ENCODE peak calls at places on chromosomes 6 and 20, in five cellular contexts. One of them, this sample, is unnamed.
A peak's percentile ranks its signal among the peaks of the same experiment; 100 is the strongest.

GRCh38 chr6:15901141-15902115 is 227.5 kb upstream of the MYLIP start:
- DNase-seq in neuronal stem cell: no peak
- DNase-seq in thyroid gland: no peak
- DNase-seq in A549: no peak
- DNase-seq in CD8-positive, alpha-beta T cell: no peak
- DNase-seq in this sample: no peak

GRCh38 chr6:96066376-96066775 is 50.6 kb downstream of the FUT9 start:
- DNase-seq in thyroid gland: no peak
- DNase-seq in neuronal stem cell: no peak
- DNase-seq in A549: no peak
- DNase-seq in CD8-positive, alpha-beta T cell: no peak
- DNase-seq in this sample: no peak

GRCh38 chr20:11173936-11174335 is 500.1 kb upstream of the JAG1 start:
- DNase-seq in neuronal stem cell: no peak
- DNase-seq in A549: no peak
- DNase-seq in thyroid gland: no peak
- DNase-seq in CD8-positive, alpha-beta T cell: no peak
- DNase-seq in this sample: no peak

GRCh38 chr20:3927486-3928291 is 38.5 kb downstream of the PANK2 start:
- DNase-seq in neuronal stem cell: no peak
- DNase-seq in A549: no peak
- DNase-seq in thyroid gland: no peak
- DNase-seq in CD8-positive, alpha-beta T cell: no peak
- DNase-seq in this sample: no peak

GRCh38 chr20:1861347-1861987 is 33.7 kb upstream of the SIRPA start:
- DNase-seq in CD8-positive, alpha-beta T cell: no peak
- DNase-seq in neuronal stem cell: no peak
- DNase-seq in thyroid gland: no peak
- DNase-seq in A549: peak; percentile 34
- DNase-seq in this sample: no peak

GRCh38 chr6:3039384-3039783 is 28.9 kb upstream of the RIPK1 start:
- DNase-seq in thyroid gland: no peak
- DNase-seq in CD8-positive, alpha-beta T cell: no peak
- DNase-seq in A549: no peak
- DNase-seq in neuronal stem cell: no peak
- DNase-seq in this sample: no peak

GRCh38 chr6:20402181-20403079 is 751 bp downstream of the E2F3 start:
- DNase-seq in thyroid gland: peak; percentile 39
- DNase-seq in A549: peak; percentile 70
- DNase-seq in CD8-positive, alpha-beta T cell: peak; percentile 6
- DNase-seq in neuronal stem cell: peak; percentile 37
- DNase-seq in this sample: peak; percentile 67

GRCh38 chr6:137810554-137811120 is 56.4 kb upstream of the TNFAIP3 start:
- DNase-seq in CD8-positive, alpha-beta T cell: no peak
- DNase-seq in A549: no peak
- DNase-seq in neuronal stem cell: no peak
- DNase-seq in thyroid gland: no peak
- DNase-seq in this sample: no peak

GRCh38 chr6:48426636-48427035 is 315.6 kb upstream of the PTCHD4 start:
- DNase-seq in thyroid gland: no peak
- DNase-seq in A549: no peak
- DNase-seq in neuronal stem cell: no peak
- DNase-seq in CD8-positive, alpha-beta T cell: no peak
- DNase-seq in this sample: no peak

GRCh38 chr20:34112600-34113061 is 588 bp upstream of the EIF2S2 start:
- DNase-seq in thyroid gland: peak; percentile 34
- DNase-seq in CD8-positive, alpha-beta T cell: no peak
- DNase-seq in neuronal stem cell: no peak
- DNase-seq in A549: peak; percentile 44
- DNase-seq in this sample: peak; percentile 60

GRCh38 chr6:131825946-131826345 is 18.1 kb downstream of the ENPP1 start:
- DNase-seq in neuronal stem cell: no peak
- DNase-seq in thyroid gland: no peak
- DNase-seq in CD8-positive, alpha-beta T cell: no peak
- DNase-seq in A549: peak; percentile 3
- DNase-seq in this sample: no peak

GRCh38 chr6:158063736-158064135 is 82.1 kb downstream of the SYNJ2 start:
- DNase-seq in neuronal stem cell: no peak
- DNase-seq in A549: no peak
- DNase-seq in CD8-positive, alpha-beta T cell: no peak
- DNase-seq in thyroid gland: no peak
- DNase-seq in this sample: no peak
- H3K27ac ChIP-seq in neuronal stem cell: no peak overlapping the region
- H3K27ac ChIP-seq in A549: peak overlapping the region; percentile 47
- H3K27ac ChIP-seq in CD8-positive, alpha-beta T cell: no peak overlapping the region
- H3K27ac ChIP-seq in thyroid gland: no peak overlapping the region
- H3K27ac ChIP-seq in this sample: no peak overlapping the region

GRCh38 chr6:124536792-124537191 is 425.4 kb upstream of the RNF217 start:
- DNase-seq in CD8-positive, alpha-beta T cell: no peak
- DNase-seq in neuronal stem cell: no peak
- DNase-seq in thyroid gland: no peak
- DNase-seq in A549: peak; percentile 5
- DNase-seq in this sample: no peak
- H3K9me3 ChIP-seq in CD8-positive, alpha-beta T cell: no peaks in the 10 kb centered on the region
- H3K9me3 ChIP-seq in neuronal stem cell: no peaks in the 10 kb centered on the region
- H3K9me3 ChIP-seq in thyroid gland: no peaks in the 10 kb centered on the region
- H3K9me3 ChIP-seq in A549: no peaks in the 10 kb centered on the region
- H3K9me3 ChIP-seq in this sample: no peaks in the 10 kb centered on the region

GRCh38 chr6:139594333-139594965 is 220.0 kb upstream of the CITED2 start:
- DNase-seq in thyroid gland: no peak
- DNase-seq in A549: no peak
- DNase-seq in CD8-positive, alpha-beta T cell: no peak
- DNase-seq in neuronal stem cell: no peak
- DNase-seq in this sample: no peak

GRCh38 chr6:139595183-139595582 is 220.7 kb upstream of the CITED2 start:
- DNase-seq in neuronal stem cell: no peak
- DNase-seq in CD8-positive, alpha-beta T cell: no peak
- DNase-seq in thyroid gland: no peak
- DNase-seq in A549: no peak
- DNase-seq in this sample: no peak

GRCh38 chr6:139600313-139600712 is 225.9 kb upstream of the CITED2 start:
- DNase-seq in CD8-positive, alpha-beta T cell: no peak
- DNase-seq in neuronal stem cell: no peak
- DNase-seq in A549: no peak
- DNase-seq in thyroid gland: no peak
- DNase-seq in this sample: no peak

GRCh38 chr6:139597781-139598368 is 223.4 kb upstream of the CITED2 start:
- DNase-seq in thyroid gland: peak; percentile 39
- DNase-seq in CD8-positive, alpha-beta T cell: no peak
- DNase-seq in A549: peak; percentile 61
- DNase-seq in neuronal stem cell: no peak
- DNase-seq in this sample: peak; percentile 73

GRCh38 chr6:139597087-139597763 is 222.8 kb upstream of the CITED2 start:
- DNase-seq in CD8-positive, alpha-beta T cell: no peak
- DNase-seq in neuronal stem cell: no peak
- DNase-seq in A549: no peak
- DNase-seq in thyroid gland: no peak
- DNase-seq in this sample: no peak
- H3K4me1 ChIP-seq in CD8-positive, alpha-beta T cell: no peaks in the 10 kb centered on the region
- H3K4me1 ChIP-seq in neuronal stem cell: peaks cover 10% of the 10 kb centered on the region
- H3K4me1 ChIP-seq in A549: peaks cover 27% of the 10 kb centered on the region
- H3K4me1 ChIP-seq in thyroid gland: peaks cover 20% of the 10 kb centered on the region
- H3K4me1 ChIP-seq in this sample: peaks cover 24% of the 10 kb centered on the region

GRCh38 chr6:4581468-4582420 is 194.5 kb upstream of the CDYL start:
- DNase-seq in CD8-positive, alpha-beta T cell: no peak
- DNase-seq in neuronal stem cell: no peak
- DNase-seq in thyroid gland: no peak
- DNase-seq in A549: peak; percentile 34
- DNase-seq in this sample: no peak
- H3K27ac ChIP-seq in CD8-positive, alpha-beta T cell: no peak overlapping the region
- H3K27ac ChIP-seq in neuronal stem cell: no peak overlapping the region
- H3K27ac ChIP-seq in thyroid gland: no peak overlapping the region
- H3K27ac ChIP-seq in A549: peak overlapping the region; percentile 53
- H3K27ac ChIP-seq in this sample: no peak overlapping the region

DNA sequence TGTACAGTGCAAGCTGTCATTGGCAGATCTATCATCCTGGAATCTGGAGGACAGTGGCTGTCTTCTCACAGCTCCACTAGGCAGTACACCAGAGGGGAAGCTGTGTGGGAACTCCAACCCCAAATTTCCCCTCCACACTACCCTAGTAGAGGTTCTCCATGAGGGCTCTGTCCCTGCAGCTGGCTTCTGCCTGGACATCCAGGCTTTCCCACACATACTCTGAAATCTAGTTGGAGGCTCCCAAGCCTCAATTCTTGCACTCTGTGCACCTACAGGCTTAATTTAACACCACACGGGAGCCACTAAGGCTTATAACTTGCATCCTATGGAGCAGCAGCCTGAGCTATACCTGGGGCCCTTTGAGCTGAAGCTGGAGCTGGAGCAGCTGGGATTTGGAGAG is 43.0 kb upstream of the TRIM39 start:
- DNase-seq in A549: no peak
- DNase-seq in CD8-positive, alpha-beta T cell: no peak
- DNase-seq in neuronal stem cell: no peak
- DNase-seq in thyroid gland: no peak
- DNase-seq in this sample: no peak
- H3K9me3 ChIP-seq in A549: peaks cover 80% of the 10 kb centered on the region
- H3K9me3 ChIP-seq in CD8-positive, alpha-beta T cell: peaks cover 21% of the 10 kb centered on the region
- H3K9me3 ChIP-seq in neuronal stem cell: peaks cover 26% of the 10 kb centered on the region
- H3K9me3 ChIP-seq in thyroid gland: no peaks in the 10 kb centered on the region
- H3K9me3 ChIP-seq in this sample: peaks cover 4% of the 10 kb centered on the region

DNA sequence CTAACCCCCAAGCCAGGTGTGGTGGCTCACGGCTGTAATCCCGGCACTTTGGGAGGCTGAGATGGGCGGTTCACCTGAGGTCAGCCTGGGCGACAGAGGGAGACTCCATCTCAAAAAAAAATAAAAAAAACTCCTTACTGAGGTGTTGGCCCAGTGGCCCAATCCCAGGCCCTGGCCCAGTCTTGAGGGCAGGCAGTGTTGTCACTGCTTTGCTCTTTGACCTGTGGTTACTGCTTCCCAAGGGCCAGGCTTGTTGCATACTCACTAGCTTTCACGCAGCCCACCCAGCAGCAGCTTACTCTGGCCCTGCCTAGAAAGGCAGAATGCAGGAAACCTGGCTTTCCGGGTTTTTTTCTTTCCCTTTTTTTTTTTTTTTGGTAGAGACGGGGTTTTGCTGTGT is 13.2 kb downstream of the CNPY3 start:
- DNase-seq in thyroid gland: no peak
- DNase-seq in A549: no peak
- DNase-seq in neuronal stem cell: no peak
- DNase-seq in CD8-positive, alpha-beta T cell: no peak
- DNase-seq in this sample: no peak
- H3K4me1 ChIP-seq in thyroid gland: no peaks in the 10 kb centered on the region
- H3K4me1 ChIP-seq in A549: no peaks in the 10 kb centered on the region
- H3K4me1 ChIP-seq in neuronal stem cell: no peaks in the 10 kb centered on the region
- H3K4me1 ChIP-seq in CD8-positive, alpha-beta T cell: no peaks in the 10 kb centered on the region
- H3K4me1 ChIP-seq in this sample: peaks cover 5% of the 10 kb centered on the region

DNA sequence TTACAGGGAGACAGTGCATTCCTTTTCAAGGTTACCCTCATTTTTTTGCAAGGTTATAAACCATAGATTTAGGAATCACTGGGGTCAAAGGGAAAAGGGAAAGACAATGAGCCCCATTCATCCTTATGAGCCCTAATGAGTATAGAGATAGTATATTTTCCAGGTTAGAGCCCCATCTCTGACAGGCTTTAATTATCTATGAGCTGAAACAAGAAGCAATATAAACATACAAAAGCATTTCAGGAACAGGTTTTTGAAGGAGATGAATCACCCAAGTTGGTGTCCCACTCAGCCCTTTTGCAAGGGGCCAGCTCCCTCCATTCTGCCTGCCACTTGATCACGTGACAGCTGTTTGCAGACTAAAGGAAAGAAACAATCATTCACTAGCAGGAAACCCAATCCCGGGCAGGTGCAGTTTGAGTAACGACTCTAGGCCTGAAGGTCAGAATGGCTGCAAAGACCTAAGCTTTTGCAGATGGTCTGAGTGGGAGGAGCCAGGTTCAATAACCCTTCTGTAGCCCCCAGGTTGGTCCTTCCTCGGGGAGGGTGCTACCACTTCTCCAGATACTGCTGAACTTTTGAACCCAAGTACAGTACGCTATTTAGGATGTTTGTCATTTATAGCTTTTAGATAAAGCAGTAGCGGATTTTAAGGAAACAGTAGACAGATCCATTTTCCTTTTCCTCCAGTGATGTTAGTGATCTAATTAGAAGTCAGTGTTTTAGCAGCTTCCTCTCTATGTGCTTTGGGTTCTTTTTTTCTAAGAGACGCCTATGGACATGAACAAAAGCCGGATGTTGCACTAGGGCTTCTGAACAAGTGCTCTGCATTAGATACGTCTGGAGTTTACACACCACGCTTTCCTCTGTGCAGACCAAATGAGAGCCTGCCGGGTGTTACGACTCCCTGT is 253.2 kb downstream of the SOX4 start:
- DNase-seq in A549: no peak
- DNase-seq in neuronal stem cell: peak; percentile 29
- DNase-seq in thyroid gland: no peak
- DNase-seq in CD8-positive, alpha-beta T cell: no peak
- DNase-seq in this sample: no peak
- H3K27ac ChIP-seq in A549: peak overlapping the region; percentile 56
- H3K27ac ChIP-seq in neuronal stem cell: no peak overlapping the region
- H3K27ac ChIP-seq in thyroid gland: no peak overlapping the region
- H3K27ac ChIP-seq in CD8-positive, alpha-beta T cell: no peak overlapping the region
- H3K27ac ChIP-seq in this sample: no peak overlapping the region

DNA sequence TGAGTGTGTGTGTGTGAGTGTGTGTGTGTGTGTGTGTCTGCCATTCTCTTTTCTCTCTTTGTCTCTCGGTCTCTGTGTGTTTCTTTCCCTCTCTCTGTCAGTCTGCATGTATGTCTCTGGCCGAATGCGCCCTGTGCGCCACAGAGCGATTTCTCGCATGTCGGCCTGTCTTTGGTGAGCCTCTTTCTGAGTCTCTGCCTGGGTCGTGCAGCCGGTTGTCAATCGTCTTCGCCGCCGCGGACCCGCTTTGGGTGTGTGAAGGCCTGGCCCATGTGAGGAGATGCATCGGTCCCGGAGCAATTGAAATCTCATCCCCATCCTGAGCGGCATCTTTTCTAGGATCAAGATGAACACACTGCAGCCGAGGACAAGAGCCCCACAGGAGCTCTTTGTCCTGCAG is 1567.2 kb upstream of the DEFB115 start:
- DNase-seq in thyroid gland: no peak
- DNase-seq in neuronal stem cell: no peak
- DNase-seq in A549: no peak
- DNase-seq in CD8-positive, alpha-beta T cell: no peak
- DNase-seq in this sample: no peak
- H3K9me3 ChIP-seq in thyroid gland: no peaks in the 10 kb centered on the region
- H3K9me3 ChIP-seq in neuronal stem cell: peaks cover 8% of the 10 kb centered on the region
- H3K9me3 ChIP-seq in A549: no peaks in the 10 kb centered on the region
- H3K9me3 ChIP-seq in CD8-positive, alpha-beta T cell: no peaks in the 10 kb centered on the region
- H3K9me3 ChIP-seq in this sample: no peaks in the 10 kb centered on the region

This sample was measured in testis.